ENCODE peak calls at places on chromosomes 1 and 21, in four cellular contexts. H is esophagus squamous epithelium, G is left ventricle myocardium inferior, J is SK-N-SH. U is an unnamed sample.

GRCh38 chr1:1374068-1374860 is 743 bp downstream of the AURKAIP1 start:
- DNase-seq in H (no peak), G (no peak), J (peak; percentile 34), U (no peak)

GRCh38 chr1:8412183-8412831 is 94.4 kb downstream of the SLC45A1 start:
- DNase-seq in H (no peak), G (no peak), J (no peak), U (peak; percentile 76)

GRCh38 chr1:242147096-242147976 is 148.4 kb upstream of the MAP1LC3C start:
- DNase-seq in H (no peak), G (no peak), J (no peak), U (no peak)

GRCh38 chr1:166164995-166165660 is 1.7 kb downstream of the FAM78B start:
- DNase-seq in H (no peak), G (peak; percentile 55), J (peak; percentile 64), U (peak; percentile 59)

GRCh38 chr21:33196956-33197374 is 32.8 kb upstream of the IFNAR2 start:
- DNase-seq in H (no peak), G (peak; percentile 39), J (peak; percentile 57), U (peak; percentile 84)

GRCh38 chr1:212648431-212648830 is 39.9 kb downstream of the ATF3 start:
- DNase-seq in H (no peak), G (no peak), J (no peak), U (no peak)

GRCh38 chr1:40831001-40831732 is 31.0 kb downstream of the CITED4 start:
- DNase-seq in H (no peak), G (no peak), J (no peak), U (no peak)

GRCh38 chr1:192474080-192474683 is 101.4 kb upstream of the RGS1 start:
- DNase-seq in H (no peak), G (no peak), J (peak; percentile 27), U (no peak)

GRCh38 chr1:92380867-92381266 is 82.0 kb downstream of the RPAP2 start:
- DNase-seq in H (no peak), G (no peak), J (no peak), U (no peak)

GRCh38 chr1:155139895-155140629 is at the start of gene DPM3:
- DNase-seq in H (peak; percentile 65), G (peak; percentile 90), J (peak; percentile 89), U (peak; percentile 90)

GRCh38 chr1:3750716-3751115 is 1.5 kb upstream of the CCDC27 start:
- DNase-seq in H (no peak), G (no peak), J (no peak), U (no peak)

GRCh38 chr1:220999872-221000863 is 120.9 kb downstream of the HLX start:
- DNase-seq in H (no peak), G (no peak), J (no peak), U (peak; percentile 72)

GRCh38 chr1:103460496-103460895 is 65.0 kb upstream of the RNPC3 start:
- DNase-seq in H (no peak), G (no peak), J (no peak), U (no peak)

GRCh38 chr1:94602802-94603625 is 61.5 kb upstream of the F3 start:
- DNase-seq in H (no peak), G (no peak), J (no peak), U (no peak)

GRCh38 chr1:152185544-152186391 is 26.7 kb upstream of the RPTN start:
- DNase-seq in H (no peak), G (no peak), J (peak; percentile 57), U (no peak)

GRCh38 chr1:65423884-65424655 is 3.6 kb downstream of the LEPR start:
- DNase-seq in H (no peak), G (no peak), J (no peak), U (no peak)

GRCh38 chr1:108663074-108663473 is 2.2 kb upstream of the HENMT1 start:
- DNase-seq in H (no peak), G (no peak), J (no peak), U (no peak)

GRCh38 chr1:222161676-222162075 is 386.2 kb downstream of the HHIPL2 start:
- DNase-seq in H (no peak), G (no peak), J (no peak), U (no peak)

GRCh38 chr21:46124083-46124925 is 26.4 kb downstream of the COL6A2 start:
- DNase-seq in H (no peak), G (no peak), J (peak; percentile 20), U (no peak)

GRCh38 chr1:116167625-116168276 is 56.6 kb downstream of the MAB21L3 start:
- DNase-seq in H (no peak), G (no peak), J (no peak), U (no peak)

GRCh38 chr1:1305300-1306069 is 2.2 kb downstream of the ACAP3 start:
- DNase-seq in H (peak; percentile 34), G (peak; percentile 75), J (no peak), U (peak; percentile 82)

GRCh38 chr1:18939398-18940302 is 16.8 kb downstream of the IFFO2 start:
- DNase-seq in H (no peak), G (no peak), J (no peak), U (no peak)

GRCh38 chr21:39087976-39088370 is 95.3 kb downstream of the PSMG1 start:
- DNase-seq in H (no peak), G (no peak), J (no peak), U (no peak)

GRCh38 chr21:44871576-44872265 is 1.8 kb downstream of the PTTG1IP start:
- DNase-seq in H (no peak), G (no peak), J (no peak), U (peak; percentile 86)

GRCh38 chr1:22380024-22380785 is 71.4 kb upstream of the ZBTB40 start:
- DNase-seq in H (no peak), G (no peak), J (no peak), U (no peak)

GRCh38 chr21:38819051-38819718 is 13.5 kb downstream of the ETS2 start:
- DNase-seq in H (no peak), G (no peak), J (no peak), U (no peak)

GRCh38 chr21:46661211-46661625 is 25.7 kb downstream of the PRMT2 start:
- DNase-seq in H (no peak), G (peak; percentile 60), J (peak; percentile 89), U (no peak)

GRCh38 chr1:195590649-195591048 is 1017.6 kb downstream of the KCNT2 start:
- DNase-seq in H (no peak), G (no peak), J (no peak), U (no peak)

GRCh38 chr21:44817914-44818635 is at the start of gene SUMO3:
- DNase-seq in H (no peak), G (peak; percentile 81), J (peak; percentile 98), U (peak; percentile 89)

GRCh38 chr21:42724226-42724920 is 71.0 kb downstream of the PDE9A start:
- DNase-seq in H (no peak), G (no peak), J (no peak), U (no peak)

GRCh38 chr1:160169553-160170399 is 18.4 kb downstream of the ATP1A4 start:
- DNase-seq in H (no peak), G (no peak), J (no peak), U (no peak)

GRCh38 chr1:222897527-222898190 is 82.8 kb downstream of the DISP1 start:
- DNase-seq in H (no peak), G (no peak), J (no peak), U (no peak)

GRCh38 chr1:203593723-203594122 is 32.9 kb upstream of the ATP2B4 start:
- DNase-seq in H (no peak), G (no peak), J (no peak), U (no peak)

GRCh38 chr1:111603979-111604378 is 15.6 kb upstream of the RAP1A start:
- DNase-seq in H (peak; percentile 16), G (no peak), J (no peak), U (no peak)

GRCh38 chr21:46356494-46357334 is 32.8 kb downstream of the PCNT start:
- DNase-seq in H (no peak), G (no peak), J (no peak), U (no peak)

GRCh38 chr1:212313616-212314015 is 28.4 kb downstream of the PPP2R5A start:
- DNase-seq in H (no peak), G (no peak), J (no peak), U (no peak)

DNA sequence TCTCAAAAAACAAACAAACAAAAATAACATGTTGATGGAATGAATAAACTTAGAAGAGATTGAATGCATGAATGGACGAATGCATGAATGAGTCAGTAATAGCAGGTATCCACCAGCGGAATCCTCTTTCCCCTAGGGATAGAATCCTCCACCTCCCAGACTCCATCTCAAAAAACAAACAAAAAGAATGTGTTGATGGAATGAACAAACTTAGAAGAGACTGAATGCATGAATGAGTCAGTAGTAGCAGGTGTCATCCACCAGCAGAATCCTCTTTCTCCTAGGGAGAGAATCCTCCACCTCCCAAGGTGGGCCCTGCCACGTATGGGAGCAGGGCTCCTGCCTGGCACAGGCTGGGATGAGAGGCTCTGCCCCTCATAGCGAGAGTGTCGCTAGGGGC is 26.8 kb upstream of the RNF19B start:
- DNase-seq in H (no peak), G (no peak), J (no peak), U (no peak)
- H3K27ac ChIP-seq in H (peak overlapping the region; percentile 90), G (peak overlapping the region; percentile 72), J (no peak overlapping the region), U (peak overlapping the region; percentile 15)

GRCh38 chr1:226862900-226863299 is 7.5 kb upstream of the PSEN2 start:
- DNase-seq in H (no peak), G (no peak), J (no peak), U (peak; percentile 30)

GRCh38 chr1:226867461-226868054 is 2.9 kb upstream of the PSEN2 start:
- DNase-seq in H (no peak), G (no peak), J (no peak), U (no peak)

GRCh38 chr1:226864311-226864710 is 6.1 kb upstream of the PSEN2 start:
- DNase-seq in H (no peak), G (no peak), J (no peak), U (peak; percentile 9)

GRCh38 chr1:226863446-226863845 is 7.0 kb upstream of the PSEN2 start:
- DNase-seq in H (no peak), G (no peak), J (no peak), U (peak; percentile 49)

GRCh38 chr1:226865590-226865989 is 4.8 kb upstream of the PSEN2 start:
- DNase-seq in H (no peak), G (no peak), J (no peak), U (no peak)
- H3K4me3 ChIP-seq in H (no peak overlapping the region), G (no peak overlapping the region), J (no peak overlapping the region), U (no peak overlapping the region)

GRCh38 chr1:229117664-229118300 is 153.1 kb upstream of the RAB4A start:
- DNase-seq in H (no peak), G (peak; percentile 48), J (no peak), U (peak; percentile 87)
- H3K27ac ChIP-seq in H (peak overlapping the region; percentile 82), G (no peak overlapping the region), J (no peak overlapping the region), U (no peak overlapping the region)

DNA sequence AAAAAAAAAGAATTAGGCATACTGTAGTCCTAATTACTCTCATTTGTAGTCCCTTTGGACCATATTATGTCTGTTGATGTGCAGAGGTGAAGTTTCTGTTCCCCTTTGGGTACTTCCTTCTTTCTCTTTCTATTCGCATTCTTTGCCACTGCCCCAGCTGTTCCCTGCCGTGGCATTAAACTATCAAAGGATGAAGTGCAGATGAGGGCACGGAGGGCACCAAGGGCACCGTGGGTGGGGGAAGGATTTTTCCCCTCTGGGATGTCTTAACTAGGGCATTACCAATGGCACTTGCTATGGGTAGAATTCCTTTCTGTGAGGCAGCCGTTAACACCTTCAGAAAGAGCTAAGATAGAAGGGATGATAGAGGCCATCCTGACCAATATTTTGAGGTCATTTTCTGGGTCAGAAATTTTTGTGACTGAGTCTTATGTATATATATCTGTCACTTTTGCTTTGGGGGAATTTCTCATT is 4.9 kb upstream of the MAPKAPK2 start:
- DNase-seq in H (no peak), G (no peak), J (no peak), U (no peak)
- H3K4me3 ChIP-seq in H (no peak overlapping the region), G (no peak overlapping the region), J (no peak overlapping the region), U (no peak overlapping the region)

DNA sequence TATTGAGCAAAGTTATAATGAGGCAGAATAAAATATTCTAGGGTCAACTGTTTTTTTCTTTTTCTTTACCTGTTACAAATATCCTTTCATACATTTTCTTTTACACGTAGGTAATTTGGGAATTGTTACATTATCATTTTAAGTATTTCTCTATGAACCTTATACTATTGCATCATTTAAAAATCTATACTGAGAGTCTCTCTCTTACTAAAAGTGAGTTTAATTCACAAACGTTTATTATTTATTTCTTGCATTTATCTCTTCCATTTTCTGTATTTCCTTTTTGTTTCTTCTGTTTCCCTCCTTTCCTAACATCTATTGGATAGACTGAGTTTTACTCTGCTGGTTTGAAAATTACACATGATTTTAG is 25.4 kb upstream of the CLCA4 start:
- DNase-seq in H (no peak), G (no peak), J (no peak), U (no peak)
- H3K27ac ChIP-seq in H (no peak overlapping the region), G (no peak overlapping the region), J (no peak overlapping the region), U (no peak overlapping the region)